ENCODE peak calls at places on chromosome 4, in nine cellular contexts. P is AG08396; W is A172; E is stimulated activated CD4-positive, alpha-beta T cell treated with anti-CD3 and anti-CD28 coated beads, Interleukin-1b, Interleukin-23, amount 100 ng/mL, for 24 hours; D is NCI-H460; B is NCI-H1436 treated with DMSO at 0.1 percent for 48 hours; I is germinal center; Q is hippocampal formation; Y is NCI-H2171. A is an unnamed sample.

GRCh38 chr4:159268607-159269006 is 165.7 kb downstream of the RAPGEF2 start:
- DNase-seq in P (no peak), W (no peak), E (no peak), D (no peak), B (no peak), I (no peak), Q (no peak), Y (no peak), A (no peak)

GRCh38 chr4:138182838-138183426 is 59.2 kb downstream of the SLC7A11 start:
- DNase-seq in P (peak; percentile 23), W (peak; percentile 20), E (no peak), D (peak; percentile 20), B (no peak), I (peak; percentile 12), Q (no peak), Y (peak; percentile 12), A (peak; percentile 3)

GRCh38 chr4:1062419-1062818 is 50.9 kb downstream of the RNF212 start:
- DNase-seq in P (no peak), W (no peak), E (no peak), D (no peak), B (no peak), I (no peak), Q (no peak), Y (no peak), A (no peak)

GRCh38 chr4:100836929-100837328 is 319.1 kb upstream of the EMCN start:
- DNase-seq in P (no peak), W (no peak), E (no peak), D (no peak), B (no peak), I (no peak), Q (no peak), Y (peak; percentile 23), A (no peak)

GRCh38 chr4:168652818-168653217 is 156.0 kb downstream of the PALLD start:
- DNase-seq in P (no peak), W (no peak), E (no peak), D (no peak), B (no peak), I (no peak), Q (no peak), Y (no peak), A (no peak)

GRCh38 chr4:55291227-55291629 is 54.8 kb upstream of the SRD5A3 start:
- DNase-seq in P (no peak), W (no peak), E (no peak), D (no peak), B (no peak), I (no peak), Q (no peak), Y (no peak), A (no peak)

GRCh38 chr4:5976921-5977320 is 41.3 kb downstream of the C4orf50 start:
- DNase-seq in P (no peak), W (no peak), E (no peak), D (no peak), B (no peak), I (no peak), Q (no peak), Y (no peak), A (no peak)

GRCh38 chr4:39134674-39135073 is 47.7 kb upstream of the WDR19 start:
- DNase-seq in P (no peak), W (no peak), E (no peak), D (no peak), B (peak; percentile 1), I (no peak), Q (no peak), Y (no peak), A (no peak)

GRCh38 chr4:168522371-168522770 is 25.5 kb downstream of the PALLD start:
- DNase-seq in P (no peak), W (no peak), E (no peak), D (no peak), B (no peak), I (no peak), Q (no peak), Y (no peak), A (no peak)

GRCh38 chr4:90444904-90445303 is 317.7 kb downstream of the CCSER1 start:
- DNase-seq in P (no peak), W (no peak), E (no peak), D (no peak), B (no peak), I (no peak), Q (no peak), Y (no peak), A (no peak)

GRCh38 chr4:174764105-174764729 is 64.8 kb downstream of the GLRA3 start:
- DNase-seq in P (peak; percentile 20), W (peak; percentile 56), E (no peak), D (peak; percentile 43), B (peak; percentile 50), I (peak; percentile 10), Q (no peak), Y (no peak), A (peak; percentile 18)

GRCh38 chr4:26284536-26284935 is 36.3 kb upstream of the RBPJ start:
- DNase-seq in P (no peak), W (peak; percentile 25), E (no peak), D (no peak), B (no peak), I (no peak), Q (no peak), Y (no peak), A (no peak)

GRCh38 chr4:98887137-98887536 is 41.8 kb downstream of the EIF4E start:
- DNase-seq in P (no peak), W (no peak), E (no peak), D (no peak), B (no peak), I (no peak), Q (no peak), Y (no peak), A (no peak)

GRCh38 chr4:16026155-16026761 is 57.6 kb downstream of the PROM1 start:
- DNase-seq in P (peak; percentile 18), W (peak; percentile 57), E (no peak), D (peak; percentile 38), B (no peak), I (peak; percentile 52), Q (no peak), Y (no peak), A (peak; percentile 61)

GRCh38 chr4:98573791-98574190 is 84.6 kb downstream of the TSPAN5 start:
- DNase-seq in P (no peak), W (no peak), E (no peak), D (no peak), B (no peak), I (no peak), Q (no peak), Y (no peak), A (no peak)

GRCh38 chr4:6227412-6228157 is 27.2 kb upstream of the JAKMIP1 start:
- DNase-seq in P (no peak), W (no peak), E (no peak), D (no peak), B (no peak), I (no peak), Q (no peak), Y (no peak), A (no peak)

GRCh38 chr4:171118091-171118490 is 695.1 kb upstream of the GALNTL6 start:
- DNase-seq in P (no peak), W (peak; percentile 16), E (no peak), D (no peak), B (no peak), I (no peak), Q (no peak), Y (no peak), A (no peak)

GRCh38 chr4:5374577-5374976 is 323.3 kb downstream of the STK32B start:
- DNase-seq in P (no peak), W (no peak), E (no peak), D (no peak), B (no peak), I (no peak), Q (no peak), Y (no peak), A (no peak)

GRCh38 chr4:185115827-185116232 is 27.2 kb upstream of the SLC25A4 start:
- DNase-seq in P (peak; percentile 74), W (no peak), E (no peak), D (peak; percentile 79), B (no peak), I (no peak), Q (no peak), Y (peak; percentile 81), A (no peak)

GRCh38 chr4:89797117-89797516 is 39.8 kb downstream of the SNCA start:
- DNase-seq in P (peak; percentile 2), W (peak; percentile 27), E (no peak), D (no peak), B (no peak), I (no peak), Q (no peak), Y (no peak), A (no peak)

GRCh38 chr4:123412700-123413512 is 16.3 kb downstream of the SPRY1 start:
- DNase-seq in P (no peak), W (no peak), E (no peak), D (no peak), B (no peak), I (no peak), Q (no peak), Y (no peak), A (no peak)

GRCh38 chr4:116005806-116006088 is 892.3 kb upstream of the NDST4 start:
- DNase-seq in P (no peak), W (no peak), E (no peak), D (no peak), B (no peak), I (no peak), Q (no peak), Y (no peak), A (no peak)

GRCh38 chr4:62912531-62912930 is 1496.7 kb downstream of the TECRL start:
- DNase-seq in P (no peak), W (no peak), E (no peak), D (no peak), B (no peak), I (no peak), Q (no peak), Y (no peak), A (no peak)

GRCh38 chr4:56048621-56049427 is 100.1 kb downstream of the CEP135 start:
- DNase-seq in P (peak; percentile 81), W (peak; percentile 27), E (peak; percentile 46), D (peak; percentile 41), B (no peak), I (peak; percentile 77), Q (peak; percentile 45), Y (peak; percentile 46), A (peak; percentile 87)